ENCODE peak calls at places on chromosomes 2 and 18, in six cellular contexts. One of them, this sample, is unnamed.

GRCh38 chr2:241065355-241065803 is 36.7 kb downstream of the MTERF4 start:
- DNase-seq in NCI-H2081 treated with DMSO at 0.1 percent for 48 hours: no peak
- DNase-seq in central memory CD4-positive, alpha-beta T cell: no peak
- DNase-seq in GM23248: no peak
- DNase-seq in nephron progenitor cell: no peak
- DNase-seq in effector memory CD4-positive, alpha-beta T cell: no peak
- DNase-seq in this sample: no peak

GRCh38 chr18:69754108-69754507 is 193.6 kb downstream of the CD226 start:
- DNase-seq in effector memory CD4-positive, alpha-beta T cell: no peak
- DNase-seq in NCI-H2081 treated with DMSO at 0.1 percent for 48 hours: no peak
- DNase-seq in GM23248: no peak
- DNase-seq in central memory CD4-positive, alpha-beta T cell: no peak
- DNase-seq in nephron progenitor cell: no peak
- DNase-seq in this sample: no peak

GRCh38 chr2:112047537-112048235 is 7.4 kb upstream of the TMEM87B start:
- DNase-seq in GM23248: no peak
- DNase-seq in central memory CD4-positive, alpha-beta T cell: no peak
- DNase-seq in nephron progenitor cell: no peak
- DNase-seq in effector memory CD4-positive, alpha-beta T cell: no peak
- DNase-seq in NCI-H2081 treated with DMSO at 0.1 percent for 48 hours: no peak
- DNase-seq in this sample: no peak

GRCh38 chr2:193816008-193816407 is 1621.3 kb upstream of the TMEFF2 start:
- DNase-seq in GM23248: no peak
- DNase-seq in nephron progenitor cell: no peak
- DNase-seq in central memory CD4-positive, alpha-beta T cell: no peak
- DNase-seq in NCI-H2081 treated with DMSO at 0.1 percent for 48 hours: no peak
- DNase-seq in effector memory CD4-positive, alpha-beta T cell: no peak
- DNase-seq in this sample: no peak

GRCh38 chr2:150479075-150479915 is 8.2 kb downstream of the RND3 start:
- DNase-seq in effector memory CD4-positive, alpha-beta T cell: no peak
- DNase-seq in nephron progenitor cell: no peak
- DNase-seq in central memory CD4-positive, alpha-beta T cell: no peak
- DNase-seq in GM23248: peak; percentile 72
- DNase-seq in NCI-H2081 treated with DMSO at 0.1 percent for 48 hours: no peak
- DNase-seq in this sample: no peak

GRCh38 chr2:925711-926110 is 24.9 kb upstream of the SNTG2 start:
- DNase-seq in effector memory CD4-positive, alpha-beta T cell: no peak
- DNase-seq in central memory CD4-positive, alpha-beta T cell: no peak
- DNase-seq in GM23248: no peak
- DNase-seq in NCI-H2081 treated with DMSO at 0.1 percent for 48 hours: no peak
- DNase-seq in nephron progenitor cell: no peak
- DNase-seq in this sample: no peak

GRCh38 chr2:43724728-43725526 is 48.7 kb upstream of the C1GALT1C1L start:
- DNase-seq in effector memory CD4-positive, alpha-beta T cell: no peak
- DNase-seq in NCI-H2081 treated with DMSO at 0.1 percent for 48 hours: no peak
- DNase-seq in nephron progenitor cell: no peak
- DNase-seq in central memory CD4-positive, alpha-beta T cell: no peak
- DNase-seq in GM23248: no peak
- DNase-seq in this sample: no peak

GRCh38 chr2:171347591-171348032 is 86.2 kb downstream of the METTL8 start:
- DNase-seq in GM23248: peak; percentile 81
- DNase-seq in effector memory CD4-positive, alpha-beta T cell: no peak
- DNase-seq in central memory CD4-positive, alpha-beta T cell: no peak
- DNase-seq in nephron progenitor cell: no peak
- DNase-seq in NCI-H2081 treated with DMSO at 0.1 percent for 48 hours: no peak
- DNase-seq in this sample: no peak

GRCh38 chr2:68434981-68435380 is 32.1 kb downstream of the FBXO48 start:
- DNase-seq in GM23248: no peak
- DNase-seq in central memory CD4-positive, alpha-beta T cell: no peak
- DNase-seq in NCI-H2081 treated with DMSO at 0.1 percent for 48 hours: no peak
- DNase-seq in effector memory CD4-positive, alpha-beta T cell: no peak
- DNase-seq in nephron progenitor cell: no peak
- DNase-seq in this sample: no peak

GRCh38 chr18:73683618-73684238 is 463.9 kb downstream of the FBXO15 start:
- DNase-seq in GM23248: peak; percentile 39
- DNase-seq in NCI-H2081 treated with DMSO at 0.1 percent for 48 hours: no peak
- DNase-seq in effector memory CD4-positive, alpha-beta T cell: no peak
- DNase-seq in nephron progenitor cell: no peak
- DNase-seq in central memory CD4-positive, alpha-beta T cell: no peak
- DNase-seq in this sample: no peak

GRCh38 chr18:2515908-2516625 is 55.2 kb downstream of the METTL4 start:
- DNase-seq in nephron progenitor cell: no peak
- DNase-seq in GM23248: peak; percentile 95
- DNase-seq in central memory CD4-positive, alpha-beta T cell: peak; percentile 7
- DNase-seq in NCI-H2081 treated with DMSO at 0.1 percent for 48 hours: no peak
- DNase-seq in effector memory CD4-positive, alpha-beta T cell: no peak
- DNase-seq in this sample: no peak

GRCh38 chr2:75021672-75022071 is 63.2 kb downstream of the POLE4 start:
- DNase-seq in GM23248: peak; percentile 55
- DNase-seq in NCI-H2081 treated with DMSO at 0.1 percent for 48 hours: no peak
- DNase-seq in central memory CD4-positive, alpha-beta T cell: no peak
- DNase-seq in nephron progenitor cell: no peak
- DNase-seq in effector memory CD4-positive, alpha-beta T cell: no peak
- DNase-seq in this sample: no peak

GRCh38 chr2:31980674-31981356 is 30.0 kb downstream of the MEMO1 start:
- DNase-seq in nephron progenitor cell: no peak
- DNase-seq in GM23248: peak; percentile 35
- DNase-seq in NCI-H2081 treated with DMSO at 0.1 percent for 48 hours: no peak
- DNase-seq in central memory CD4-positive, alpha-beta T cell: no peak
- DNase-seq in effector memory CD4-positive, alpha-beta T cell: no peak
- DNase-seq in this sample: no peak

GRCh38 chr2:209311948-209312347 is 111.9 kb upstream of the MAP2 start:
- DNase-seq in NCI-H2081 treated with DMSO at 0.1 percent for 48 hours: no peak
- DNase-seq in central memory CD4-positive, alpha-beta T cell: no peak
- DNase-seq in nephron progenitor cell: no peak
- DNase-seq in effector memory CD4-positive, alpha-beta T cell: no peak
- DNase-seq in GM23248: no peak
- DNase-seq in this sample: no peak

GRCh38 chr2:76679025-76679396 is 843.2 kb downstream of the LRRTM4 start:
- DNase-seq in central memory CD4-positive, alpha-beta T cell: no peak
- DNase-seq in GM23248: no peak
- DNase-seq in effector memory CD4-positive, alpha-beta T cell: no peak
- DNase-seq in nephron progenitor cell: no peak
- DNase-seq in NCI-H2081 treated with DMSO at 0.1 percent for 48 hours: no peak
- DNase-seq in this sample: no peak

GRCh38 chr2:148927010-148927409 is 52.0 kb downstream of the KIF5C start:
- DNase-seq in central memory CD4-positive, alpha-beta T cell: peak; percentile 33
- DNase-seq in effector memory CD4-positive, alpha-beta T cell: peak; percentile 4
- DNase-seq in NCI-H2081 treated with DMSO at 0.1 percent for 48 hours: no peak
- DNase-seq in GM23248: no peak
- DNase-seq in nephron progenitor cell: no peak
- DNase-seq in this sample: no peak

GRCh38 chr2:69054431-69054830 is 41.5 kb downstream of the ANTXR1 start:
- DNase-seq in GM23248: peak; percentile 38
- DNase-seq in effector memory CD4-positive, alpha-beta T cell: no peak
- DNase-seq in nephron progenitor cell: no peak
- DNase-seq in central memory CD4-positive, alpha-beta T cell: no peak
- DNase-seq in NCI-H2081 treated with DMSO at 0.1 percent for 48 hours: no peak
- DNase-seq in this sample: no peak

GRCh38 chr2:28025116-28025515 is 134.6 kb downstream of the BABAM2 start:
- DNase-seq in nephron progenitor cell: no peak
- DNase-seq in NCI-H2081 treated with DMSO at 0.1 percent for 48 hours: no peak
- DNase-seq in GM23248: no peak
- DNase-seq in effector memory CD4-positive, alpha-beta T cell: no peak
- DNase-seq in central memory CD4-positive, alpha-beta T cell: no peak
- DNase-seq in this sample: no peak

GRCh38 chr2:31238126-31238905 is 4.4 kb downstream of the EHD3 start:
- DNase-seq in GM23248: no peak
- DNase-seq in effector memory CD4-positive, alpha-beta T cell: no peak
- DNase-seq in central memory CD4-positive, alpha-beta T cell: no peak
- DNase-seq in NCI-H2081 treated with DMSO at 0.1 percent for 48 hours: no peak
- DNase-seq in nephron progenitor cell: no peak
- DNase-seq in this sample: peak; percentile 17

GRCh38 chr2:36351291-36352023 is 4.1 kb upstream of the CRIM1 start:
- DNase-seq in effector memory CD4-positive, alpha-beta T cell: no peak
- DNase-seq in GM23248: peak; percentile 54
- DNase-seq in NCI-H2081 treated with DMSO at 0.1 percent for 48 hours: no peak
- DNase-seq in nephron progenitor cell: no peak
- DNase-seq in central memory CD4-positive, alpha-beta T cell: no peak
- DNase-seq in this sample: no peak

GRCh38 chr2:104746299-104746698 is 107.6 kb upstream of the POU3F3 start:
- DNase-seq in NCI-H2081 treated with DMSO at 0.1 percent for 48 hours: no peak
- DNase-seq in GM23248: no peak
- DNase-seq in effector memory CD4-positive, alpha-beta T cell: no peak
- DNase-seq in nephron progenitor cell: no peak
- DNase-seq in central memory CD4-positive, alpha-beta T cell: no peak
- DNase-seq in this sample: no peak

GRCh38 chr2:235518317-235519090 is 24.7 kb downstream of the AGAP1 start:
- DNase-seq in effector memory CD4-positive, alpha-beta T cell: no peak
- DNase-seq in nephron progenitor cell: no peak
- DNase-seq in NCI-H2081 treated with DMSO at 0.1 percent for 48 hours: no peak
- DNase-seq in central memory CD4-positive, alpha-beta T cell: no peak
- DNase-seq in GM23248: no peak
- DNase-seq in this sample: peak; percentile 31

GRCh38 chr2:142944264-142944663 is 66.8 kb downstream of the KYNU start:
- DNase-seq in effector memory CD4-positive, alpha-beta T cell: no peak
- DNase-seq in NCI-H2081 treated with DMSO at 0.1 percent for 48 hours: no peak
- DNase-seq in central memory CD4-positive, alpha-beta T cell: no peak
- DNase-seq in nephron progenitor cell: no peak
- DNase-seq in GM23248: peak; percentile 33
- DNase-seq in this sample: no peak

GRCh38 chr2:119190321-119190720 is 31.8 kb upstream of the C1QL2 start:
- DNase-seq in nephron progenitor cell: no peak
- DNase-seq in effector memory CD4-positive, alpha-beta T cell: no peak
- DNase-seq in central memory CD4-positive, alpha-beta T cell: no peak
- DNase-seq in NCI-H2081 treated with DMSO at 0.1 percent for 48 hours: no peak
- DNase-seq in GM23248: no peak
- DNase-seq in this sample: no peak

GRCh38 chr2:12493031-12493513 is 223.7 kb upstream of the TRIB2 start:
- DNase-seq in GM23248: peak; percentile 86
- DNase-seq in central memory CD4-positive, alpha-beta T cell: no peak
- DNase-seq in effector memory CD4-positive, alpha-beta T cell: peak; percentile 33
- DNase-seq in NCI-H2081 treated with DMSO at 0.1 percent for 48 hours: no peak
- DNase-seq in nephron progenitor cell: no peak
- DNase-seq in this sample: no peak

GRCh38 chr2:88765154-88765948 is 73.9 kb downstream of the RPIA start:
- DNase-seq in nephron progenitor cell: peak; percentile 54
- DNase-seq in NCI-H2081 treated with DMSO at 0.1 percent for 48 hours: no peak
- DNase-seq in effector memory CD4-positive, alpha-beta T cell: no peak
- DNase-seq in GM23248: peak; percentile 61
- DNase-seq in central memory CD4-positive, alpha-beta T cell: no peak
- DNase-seq in this sample: peak; percentile 89

This sample was measured in upper lobe of left lung.